ENCODE peak calls at places on chromosomes 5 and 9, in four cellular contexts. One of them, this sample, is unnamed.

GRCh38 chr5:54659651-54660050 is 142.1 kb downstream of the SNX18 start:
- DNase-seq in stomach: no peak
- DNase-seq in HepG2: no peak
- DNase-seq in breast epithelium: peak; percentile 92
- DNase-seq in this sample: no peak

GRCh38 chr9:95762322-95762721 is 113.2 kb upstream of the ERCC6L2 start:
- DNase-seq in HepG2: no peak
- DNase-seq in stomach: no peak
- DNase-seq in breast epithelium: no peak
- DNase-seq in this sample: no peak

GRCh38 chr5:321233-321725 is at the start of gene AHRR:
- DNase-seq in HepG2: peak; percentile 12
- DNase-seq in breast epithelium: no peak
- DNase-seq in stomach: peak; percentile 68
- DNase-seq in this sample: peak; percentile 72

GRCh38 chr9:18791074-18791473 is 241.9 kb downstream of the SAXO1 start:
- DNase-seq in stomach: no peak
- DNase-seq in HepG2: peak; percentile 39
- DNase-seq in breast epithelium: no peak
- DNase-seq in this sample: no peak

GRCh38 chr5:73321757-73322452 is 126.7 kb downstream of the FOXD1 start:
- DNase-seq in HepG2: no peak
- DNase-seq in stomach: no peak
- DNase-seq in breast epithelium: no peak
- DNase-seq in this sample: no peak

GRCh38 chr5:178080618-178081410 is 32.5 kb upstream of the N4BP3 start:
- DNase-seq in stomach: no peak
- DNase-seq in breast epithelium: peak; percentile 39
- DNase-seq in HepG2: no peak
- DNase-seq in this sample: no peak

GRCh38 chr5:18736051-18736398 is 1101.8 kb downstream of the TAF11L14 start:
- DNase-seq in breast epithelium: no peak
- DNase-seq in stomach: no peak
- DNase-seq in HepG2: no peak
- DNase-seq in this sample: no peak

GRCh38 chr5:81244451-81244850 is 11.3 kb downstream of the CKMT2 start:
- DNase-seq in stomach: no peak
- DNase-seq in breast epithelium: no peak
- DNase-seq in HepG2: no peak
- DNase-seq in this sample: no peak

GRCh38 chr5:58240286-58240685 is 219.6 kb downstream of the PLK2 start:
- DNase-seq in HepG2: no peak
- DNase-seq in breast epithelium: no peak
- DNase-seq in stomach: no peak
- DNase-seq in this sample: no peak

GRCh38 chr9:80755586-80755985 is 933.8 kb downstream of the TLE1 start:
- DNase-seq in breast epithelium: no peak
- DNase-seq in HepG2: no peak
- DNase-seq in stomach: no peak
- DNase-seq in this sample: no peak

GRCh38 chr5:64707191-64707590 is 16.9 kb downstream of the SHISAL2B start:
- DNase-seq in stomach: no peak
- DNase-seq in breast epithelium: no peak
- DNase-seq in HepG2: no peak
- DNase-seq in this sample: no peak

GRCh38 chr5:111829701-111830100 is 72.7 kb upstream of the NREP start:
- DNase-seq in breast epithelium: no peak
- DNase-seq in HepG2: no peak
- DNase-seq in stomach: no peak
- DNase-seq in this sample: no peak

DNA sequence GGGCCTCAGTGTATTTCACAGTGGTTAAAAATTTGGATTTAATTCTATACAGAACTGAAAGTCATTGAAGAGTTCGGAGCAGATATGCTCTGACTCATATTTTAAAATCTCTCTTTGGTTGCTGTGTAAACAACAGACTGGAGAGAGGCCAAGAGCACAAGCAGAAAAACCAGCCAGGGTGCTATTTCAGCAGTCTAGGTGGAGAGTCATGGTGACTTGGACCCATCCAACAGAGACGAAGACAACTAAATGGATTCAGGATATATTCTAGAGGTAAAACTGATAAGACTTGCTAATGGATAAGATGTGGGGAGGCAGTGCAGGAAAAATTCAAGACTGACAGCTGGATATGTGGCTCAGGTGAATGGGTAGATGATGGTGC is 168.9 kb downstream of the MAPKAP1 start:
- DNase-seq in breast epithelium: peak; percentile 40
- DNase-seq in HepG2: peak; percentile 84
- DNase-seq in stomach: peak; percentile 74
- DNase-seq in this sample: peak; percentile 60
- H3K9me3 ChIP-seq in breast epithelium: no peaks in the 10 kb centered on the region
- H3K9me3 ChIP-seq in HepG2: no peaks in the 10 kb centered on the region
- H3K9me3 ChIP-seq in stomach: no peaks in the 10 kb centered on the region
- H3K9me3 ChIP-seq in this sample: no peaks in the 10 kb centered on the region

GRCh38 chr5:150946351-150946905 is 41.6 kb upstream of the ZNF300 start:
- DNase-seq in HepG2: no peak
- DNase-seq in stomach: peak; percentile 54
- DNase-seq in breast epithelium: peak; percentile 74
- DNase-seq in this sample: peak; percentile 53

GRCh38 chr5:150948539-150948938 is 43.8 kb upstream of the ZNF300 start:
- DNase-seq in HepG2: no peak
- DNase-seq in stomach: no peak
- DNase-seq in breast epithelium: no peak
- DNase-seq in this sample: no peak

GRCh38 chr5:150945947-150946346 is 41.2 kb upstream of the ZNF300 start:
- DNase-seq in stomach: no peak
- DNase-seq in breast epithelium: no peak
- DNase-seq in HepG2: no peak
- DNase-seq in this sample: no peak

DNA sequence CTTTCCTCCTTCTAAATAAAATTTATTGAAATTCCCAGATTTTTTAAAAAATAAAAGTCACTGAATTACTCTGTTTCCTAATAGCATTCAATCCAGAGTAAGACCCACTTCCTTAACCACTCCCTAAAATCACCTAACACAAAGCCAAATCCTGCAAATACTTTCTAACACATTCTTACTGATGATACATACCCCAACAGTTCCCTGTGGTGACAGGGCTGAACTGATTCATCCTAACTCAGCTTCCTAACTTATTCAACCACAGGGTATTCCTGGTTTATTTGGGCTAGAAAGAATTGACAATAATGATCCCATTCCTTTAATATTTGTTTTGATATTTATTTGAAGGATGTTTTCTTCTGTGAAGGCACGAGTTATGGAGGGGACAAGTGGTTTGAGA is 40.7 kb upstream of the ZNF300 start:
- DNase-seq in breast epithelium: no peak
- DNase-seq in HepG2: no peak
- DNase-seq in stomach: no peak
- DNase-seq in this sample: no peak
- H3K4me3 ChIP-seq in breast epithelium: peak overlapping the region; percentile 76
- H3K4me3 ChIP-seq in HepG2: no peak overlapping the region
- H3K4me3 ChIP-seq in stomach: peak overlapping the region; percentile 50
- H3K4me3 ChIP-seq in this sample: no peak overlapping the region

GRCh38 chr5:172334196-172334595 is 50.6 kb upstream of the UBTD2 start:
- DNase-seq in breast epithelium: no peak
- DNase-seq in HepG2: no peak
- DNase-seq in stomach: no peak
- DNase-seq in this sample: no peak
- TF ChIP-seq POLR2AphosphoS5 in breast epithelium: no peak
- TF ChIP-seq POLR2AphosphoS5 in HepG2: no peak
- TF ChIP-seq POLR2AphosphoS5 in stomach: no peak
- TF ChIP-seq POLR2AphosphoS5 in this sample: no peak

GRCh38 chr9:117487555-117488175 is 72.8 kb upstream of the ASTN2 start:
- DNase-seq in breast epithelium: peak; percentile 34
- DNase-seq in stomach: peak; percentile 81
- DNase-seq in HepG2: peak; percentile 72
- DNase-seq in this sample: peak; percentile 67
- H3K9me3 ChIP-seq in breast epithelium: no peaks in the 10 kb centered on the region
- H3K9me3 ChIP-seq in stomach: no peaks in the 10 kb centered on the region
- H3K9me3 ChIP-seq in HepG2: no peaks in the 10 kb centered on the region
- H3K9me3 ChIP-seq in this sample: no peaks in the 10 kb centered on the region

GRCh38 chr5:79762929-79763328 is 73.3 kb downstream of the CMYA5 start:
- DNase-seq in stomach: no peak
- DNase-seq in HepG2: no peak
- DNase-seq in breast epithelium: no peak
- DNase-seq in this sample: no peak

GRCh38 chr5:79754865-79755555 is 65.4 kb downstream of the CMYA5 start:
- DNase-seq in stomach: no peak
- DNase-seq in HepG2: peak; percentile 87
- DNase-seq in breast epithelium: no peak
- DNase-seq in this sample: no peak

GRCh38 chr5:79759848-79760247 is 70.2 kb downstream of the CMYA5 start:
- DNase-seq in breast epithelium: no peak
- DNase-seq in HepG2: peak; percentile 18
- DNase-seq in stomach: no peak
- DNase-seq in this sample: no peak

GRCh38 chr5:79756102-79756501 is 66.5 kb downstream of the CMYA5 start:
- DNase-seq in breast epithelium: no peak
- DNase-seq in stomach: no peak
- DNase-seq in HepG2: no peak
- DNase-seq in this sample: no peak

DNA sequence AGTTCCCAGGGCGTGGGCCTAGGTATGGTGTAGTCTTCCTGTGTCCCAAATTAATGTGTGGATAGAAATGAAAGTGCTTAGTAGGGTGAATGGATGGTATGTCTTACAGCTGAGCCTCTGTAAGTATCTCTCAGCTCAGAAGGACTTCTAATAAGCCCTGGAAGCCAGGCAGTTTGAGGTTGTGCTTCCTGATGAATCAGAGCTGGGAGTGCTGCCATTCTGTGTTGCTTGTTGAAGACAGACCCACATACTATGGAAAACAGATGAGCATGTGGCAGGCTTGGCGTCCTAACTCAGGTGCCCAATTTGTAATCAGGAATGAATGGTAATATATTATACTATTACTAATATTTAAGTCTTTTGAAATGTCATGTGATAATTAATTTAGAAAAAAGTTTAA is 69.8 kb downstream of the CMYA5 start:
- DNase-seq in HepG2: no peak
- DNase-seq in breast epithelium: no peak
- DNase-seq in stomach: no peak
- DNase-seq in this sample: no peak
- H3K4me3 ChIP-seq in HepG2: no peak overlapping the region
- H3K4me3 ChIP-seq in breast epithelium: no peak overlapping the region
- H3K4me3 ChIP-seq in stomach: no peak overlapping the region
- H3K4me3 ChIP-seq in this sample: no peak overlapping the region

GRCh38 chr5:163504091-163504931 is 1.1 kb upstream of the MAT2B start:
- DNase-seq in stomach: peak; percentile 57
- DNase-seq in breast epithelium: peak; percentile 73
- DNase-seq in HepG2: peak; percentile 27
- DNase-seq in this sample: peak; percentile 60
- TF ChIP-seq POLR2AphosphoS5 in stomach: no peak
- TF ChIP-seq POLR2AphosphoS5 in breast epithelium: peak; percentile 12
- TF ChIP-seq POLR2AphosphoS5 in HepG2: no peak
- TF ChIP-seq POLR2AphosphoS5 in this sample: peak; percentile 32

DNA sequence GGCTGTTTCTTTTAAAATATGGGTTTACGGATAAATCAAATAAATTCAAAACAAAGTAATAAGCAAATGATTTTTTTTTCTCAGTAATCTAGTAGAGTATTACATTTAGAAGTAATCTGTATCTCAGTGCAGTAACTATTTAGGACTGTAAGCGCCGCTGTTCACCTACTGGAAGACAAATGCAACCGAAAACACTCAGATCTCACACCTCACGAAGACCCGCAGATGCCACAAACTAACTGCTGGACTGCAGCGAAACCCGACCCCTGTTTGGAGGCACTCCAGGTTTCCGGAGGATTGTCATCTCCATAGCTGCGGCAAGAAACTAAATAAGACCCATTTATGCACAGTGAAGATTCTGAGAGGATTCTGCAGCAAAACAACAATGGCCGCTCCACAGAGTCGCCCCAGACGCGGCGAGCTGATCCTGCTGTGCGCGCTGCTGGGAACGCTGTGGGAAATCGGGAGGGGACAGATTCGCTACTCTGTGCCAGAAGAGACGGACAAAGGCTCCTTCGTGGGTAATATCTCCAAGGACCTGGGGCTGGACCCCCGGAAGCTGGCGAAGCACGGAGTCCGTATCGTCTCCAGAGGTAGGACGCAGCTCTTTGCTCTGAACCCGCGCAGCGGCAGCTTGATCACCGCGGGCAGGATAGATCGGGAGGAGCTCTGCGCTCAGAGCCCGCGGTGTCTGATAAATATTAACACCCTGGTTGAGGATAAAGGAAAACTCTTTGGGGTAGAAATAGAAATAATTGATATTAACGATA is at the start of gene PCDHGA8:
- DNase-seq in stomach: no peak
- DNase-seq in breast epithelium: no peak
- DNase-seq in HepG2: no peak
- DNase-seq in this sample: no peak
- H3K9me3 ChIP-seq in stomach: peaks cover 98% of the 10 kb centered on the region
- H3K9me3 ChIP-seq in breast epithelium: peaks cover 80% of the 10 kb centered on the region
- H3K9me3 ChIP-seq in HepG2: peaks cover 47% of the 10 kb centered on the region
- H3K9me3 ChIP-seq in this sample: peaks cover 63% of the 10 kb centered on the region

This sample was measured in transverse colon.